ENCODE peak calls at places on chromosomes 16 and 17, in five cellular contexts. One of them, this sample, is unnamed. For H3K36me3, the result is how much of the 10 kb centered on the place peaks cover.

GRCh38 chr17:62749926-62750325 is 58.2 kb downstream of the MARCHF10 start:
- DNase-seq in prostate gland: no peak
- DNase-seq in heart left ventricle: no peak
- DNase-seq in transverse colon: no peak
- DNase-seq in upper lobe of left lung: no peak
- DNase-seq in this sample: no peak

GRCh38 chr17:14301761-14302401 is 1.0 kb downstream of the HS3ST3B1 start:
- DNase-seq in prostate gland: no peak
- DNase-seq in heart left ventricle: peak
- DNase-seq in transverse colon: peak
- DNase-seq in upper lobe of left lung: peak
- DNase-seq in this sample: no peak

GRCh38 chr17:57338257-57338919 is 82.1 kb downstream of the MSI2 start:
- DNase-seq in prostate gland: no peak
- DNase-seq in heart left ventricle: no peak
- DNase-seq in transverse colon: no peak
- DNase-seq in upper lobe of left lung: no peak
- DNase-seq in this sample: no peak

GRCh38 chr16:19878760-19879159 is 5.9 kb downstream of the GPRC5B start:
- DNase-seq in prostate gland: no peak
- DNase-seq in heart left ventricle: no peak
- DNase-seq in transverse colon: no peak
- DNase-seq in upper lobe of left lung: no peak
- DNase-seq in this sample: no peak

GRCh38 chr16:23435500-23435899 is 17.5 kb downstream of the COG7 start:
- DNase-seq in prostate gland: peak
- DNase-seq in heart left ventricle: peak
- DNase-seq in transverse colon: peak
- DNase-seq in upper lobe of left lung: peak
- DNase-seq in this sample: peak

GRCh38 chr17:21462259-21462658 is 86.1 kb downstream of the KCNJ12 start:
- DNase-seq in prostate gland: no peak
- DNase-seq in heart left ventricle: no peak
- DNase-seq in transverse colon: no peak
- DNase-seq in upper lobe of left lung: no peak
- DNase-seq in this sample: no peak

GRCh38 chr17:65102788-65103187 is 34.4 kb upstream of the RGS9 start:
- DNase-seq in prostate gland: no peak
- DNase-seq in heart left ventricle: no peak
- DNase-seq in transverse colon: no peak
- DNase-seq in upper lobe of left lung: no peak
- DNase-seq in this sample: no peak

GRCh38 chr17:11331790-11332526 is 90.9 kb downstream of the SHISA6 start:
- DNase-seq in prostate gland: no peak
- DNase-seq in heart left ventricle: no peak
- DNase-seq in transverse colon: no peak
- DNase-seq in upper lobe of left lung: no peak
- DNase-seq in this sample: no peak

GRCh38 chr17:62963296-62963695 is 2.7 kb upstream of the TANC2 start:
- DNase-seq in prostate gland: no peak
- DNase-seq in heart left ventricle: no peak
- DNase-seq in transverse colon: no peak
- DNase-seq in upper lobe of left lung: no peak
- DNase-seq in this sample: no peak

GRCh38 chr16:3938471-3938842 is 57.9 kb upstream of the CREBBP start:
- DNase-seq in prostate gland: no peak
- DNase-seq in heart left ventricle: no peak
- DNase-seq in transverse colon: no peak
- DNase-seq in upper lobe of left lung: no peak
- DNase-seq in this sample: no peak

GRCh38 chr16:30927789-30928378 is 4.5 kb downstream of the FBXL19 start:
- DNase-seq in prostate gland: peak
- DNase-seq in heart left ventricle: no peak
- DNase-seq in transverse colon: peak
- DNase-seq in upper lobe of left lung: no peak
- DNase-seq in this sample: no peak

GRCh38 chr16:78485188-78485898 is 385.9 kb downstream of the WWOX start:
- DNase-seq in prostate gland: no peak
- DNase-seq in heart left ventricle: no peak
- DNase-seq in transverse colon: no peak
- DNase-seq in upper lobe of left lung: no peak
- DNase-seq in this sample: no peak

GRCh38 chr16:19613834-19614233 is 58.3 kb downstream of the VPS35L start:
- DNase-seq in prostate gland: no peak
- DNase-seq in heart left ventricle: no peak
- DNase-seq in transverse colon: no peak
- DNase-seq in upper lobe of left lung: no peak
- DNase-seq in this sample: no peak

GRCh38 chr17:41909088-41909487 is 9.7 kb downstream of the ACLY start:
- DNase-seq in prostate gland: no peak
- DNase-seq in heart left ventricle: no peak
- DNase-seq in transverse colon: no peak
- DNase-seq in upper lobe of left lung: no peak
- DNase-seq in this sample: no peak

GRCh38 chr16:66416981-66417700 is 10.0 kb upstream of the BEAN1 start:
- DNase-seq in prostate gland: no peak
- DNase-seq in heart left ventricle: no peak
- DNase-seq in transverse colon: no peak
- DNase-seq in upper lobe of left lung: no peak
- DNase-seq in this sample: no peak

GRCh38 chr16:57637020-57637419 is 8.6 kb downstream of the ADGRG1 start:
- DNase-seq in prostate gland: no peak
- DNase-seq in heart left ventricle: no peak
- DNase-seq in transverse colon: no peak
- DNase-seq in upper lobe of left lung: no peak
- DNase-seq in this sample: no peak

GRCh38 chr16:24689128-24689527 is 40.3 kb upstream of the TNRC6A start:
- DNase-seq in prostate gland: no peak
- DNase-seq in heart left ventricle: no peak
- DNase-seq in transverse colon: no peak
- DNase-seq in upper lobe of left lung: no peak
- DNase-seq in this sample: no peak

GRCh38 chr17:3946711-3947235 is 17.5 kb downstream of the ATP2A3 start:
- DNase-seq in prostate gland: no peak
- DNase-seq in heart left ventricle: no peak
- DNase-seq in transverse colon: no peak
- DNase-seq in upper lobe of left lung: no peak
- DNase-seq in this sample: no peak

GRCh38 chr17:42180411-42180921 is 476 bp downstream of the KCNH4 start:
- DNase-seq in prostate gland: no peak
- DNase-seq in heart left ventricle: no peak
- DNase-seq in transverse colon: no peak
- DNase-seq in upper lobe of left lung: no peak
- DNase-seq in this sample: no peak

GRCh38 chr16:72014675-72015074 is 6.1 kb downstream of the DHODH start:
- DNase-seq in prostate gland: no peak
- DNase-seq in heart left ventricle: no peak
- DNase-seq in transverse colon: no peak
- DNase-seq in upper lobe of left lung: no peak
- DNase-seq in this sample: no peak

GRCh38 chr17:57750109-57750845 is 5.2 kb upstream of the CCDC182 start:
- DNase-seq in prostate gland: no peak
- DNase-seq in heart left ventricle: no peak
- DNase-seq in transverse colon: no peak
- DNase-seq in upper lobe of left lung: no peak
- DNase-seq in this sample: no peak

GRCh38 chr16:84720180-84720579 is 20.4 kb downstream of the USP10 start:
- DNase-seq in prostate gland: no peak
- DNase-seq in heart left ventricle: no peak
- DNase-seq in transverse colon: no peak
- DNase-seq in upper lobe of left lung: no peak
- DNase-seq in this sample: no peak

GRCh38 chr16:77137045-77137444 is 53.9 kb upstream of the MON1B start:
- DNase-seq in prostate gland: no peak
- DNase-seq in heart left ventricle: no peak
- DNase-seq in transverse colon: no peak
- DNase-seq in upper lobe of left lung: no peak
- DNase-seq in this sample: no peak

GRCh38 chr17:57549996-57550395 is 195.1 kb downstream of the CCDC182 start:
- DNase-seq in prostate gland: no peak
- DNase-seq in heart left ventricle: no peak
- DNase-seq in transverse colon: no peak
- DNase-seq in upper lobe of left lung: no peak
- DNase-seq in this sample: no peak

GRCh38 chr16:89119661-89120141 is 26.0 kb downstream of the ACSF3 start:
- DNase-seq in prostate gland: no peak
- DNase-seq in heart left ventricle: peak
- DNase-seq in transverse colon: no peak
- DNase-seq in upper lobe of left lung: no peak
- DNase-seq in this sample: no peak
- H3K36me3 ChIP-seq in prostate gland: under half
- H3K36me3 ChIP-seq in heart left ventricle: half or more
- H3K36me3 ChIP-seq in transverse colon: under half
- H3K36me3 ChIP-seq in upper lobe of left lung: under half
- H3K36me3 ChIP-seq in this sample: under half

GRCh38 chr16:89742948-89743347 is 21.6 kb downstream of the ZNF276 start:
- DNase-seq in prostate gland: no peak
- DNase-seq in heart left ventricle: no peak
- DNase-seq in transverse colon: no peak
- DNase-seq in upper lobe of left lung: no peak
- DNase-seq in this sample: no peak
- TF ChIP-seq POLR2A in prostate gland: no peak
- TF ChIP-seq POLR2A in heart left ventricle: no peak
- TF ChIP-seq POLR2A in transverse colon: no peak
- TF ChIP-seq POLR2A in upper lobe of left lung: no peak
- TF ChIP-seq POLR2A in this sample: no peak

GRCh38 chr17:30170415-30170987 is 53.9 kb downstream of the NSRP1 start:
- DNase-seq in prostate gland: no peak
- DNase-seq in heart left ventricle: no peak
- DNase-seq in transverse colon: no peak
- DNase-seq in upper lobe of left lung: no peak
- DNase-seq in this sample: no peak
- H3K36me3 ChIP-seq in prostate gland: under half
- H3K36me3 ChIP-seq in heart left ventricle: under half
- H3K36me3 ChIP-seq in transverse colon: under half
- H3K36me3 ChIP-seq in upper lobe of left lung: under half
- H3K36me3 ChIP-seq in this sample: under half

GRCh38 chr17:44905006-44906000 is 6.1 kb upstream of the EFTUD2 start:
- DNase-seq in prostate gland: no peak
- DNase-seq in heart left ventricle: no peak
- DNase-seq in transverse colon: peak
- DNase-seq in upper lobe of left lung: no peak
- DNase-seq in this sample: no peak
- TF ChIP-seq POLR2A in prostate gland: no peak
- TF ChIP-seq POLR2A in heart left ventricle: no peak
- TF ChIP-seq POLR2A in transverse colon: peak
- TF ChIP-seq POLR2A in upper lobe of left lung: no peak
- TF ChIP-seq POLR2A in this sample: no peak

GRCh38 chr17:60073063-60073462 is 5.7 kb downstream of the HEATR6 start:
- DNase-seq in prostate gland: no peak
- DNase-seq in heart left ventricle: no peak
- DNase-seq in transverse colon: no peak
- DNase-seq in upper lobe of left lung: no peak
- DNase-seq in this sample: no peak
- H3K36me3 ChIP-seq in prostate gland: under half
- H3K36me3 ChIP-seq in heart left ventricle: half or more
- H3K36me3 ChIP-seq in transverse colon: under half
- H3K36me3 ChIP-seq in upper lobe of left lung: half or more
- H3K36me3 ChIP-seq in this sample: half or more

GRCh38 chr17:17837380-17837821 is 615 bp upstream of the SREBF1 start:
- DNase-seq in prostate gland: no peak
- DNase-seq in heart left ventricle: no peak
- DNase-seq in transverse colon: no peak
- DNase-seq in upper lobe of left lung: peak
- DNase-seq in this sample: peak
- TF ChIP-seq POLR2A in prostate gland: no peak
- TF ChIP-seq POLR2A in heart left ventricle: no peak
- TF ChIP-seq POLR2A in transverse colon: peak
- TF ChIP-seq POLR2A in upper lobe of left lung: no peak
- TF ChIP-seq POLR2A in this sample: no peak

DNA sequence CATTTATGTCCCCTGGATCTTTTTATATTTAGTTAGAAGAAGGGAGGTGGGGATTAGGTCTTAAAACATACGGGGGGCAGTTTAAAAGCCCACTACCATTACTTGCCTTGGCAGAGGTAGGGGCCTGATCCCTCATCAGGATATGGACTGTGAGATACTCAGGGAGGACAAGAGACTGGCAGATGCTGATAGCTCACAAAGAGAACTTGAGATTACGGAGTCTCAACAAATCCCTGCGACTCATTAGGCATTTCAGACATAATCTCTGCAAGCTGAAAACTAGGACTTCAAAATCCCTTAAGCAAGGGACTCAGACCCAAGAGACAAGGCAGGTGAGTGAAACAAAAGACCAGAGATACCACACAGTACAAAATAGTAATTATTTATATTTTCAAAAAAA is 23.2 kb downstream of the NXPH3 start:
- DNase-seq in prostate gland: no peak
- DNase-seq in heart left ventricle: no peak
- DNase-seq in transverse colon: no peak
- DNase-seq in upper lobe of left lung: no peak
- DNase-seq in this sample: no peak
- H3K36me3 ChIP-seq in prostate gland: under half
- H3K36me3 ChIP-seq in heart left ventricle: half or more
- H3K36me3 ChIP-seq in transverse colon: under half
- H3K36me3 ChIP-seq in upper lobe of left lung: under half
- H3K36me3 ChIP-seq in this sample: under half

GRCh38 chr17:68429881-68430280 is 27.4 kb downstream of the WIPI1 start:
- DNase-seq in prostate gland: no peak
- DNase-seq in heart left ventricle: no peak
- DNase-seq in transverse colon: no peak
- DNase-seq in upper lobe of left lung: no peak
- DNase-seq in this sample: no peak

GRCh38 chr17:68432086-68432864 is 25.0 kb downstream of the WIPI1 start:
- DNase-seq in prostate gland: no peak
- DNase-seq in heart left ventricle: no peak
- DNase-seq in transverse colon: no peak
- DNase-seq in upper lobe of left lung: no peak
- DNase-seq in this sample: no peak

GRCh38 chr17:68433211-68433610 is 24.1 kb downstream of the WIPI1 start:
- DNase-seq in prostate gland: no peak
- DNase-seq in heart left ventricle: no peak
- DNase-seq in transverse colon: no peak
- DNase-seq in upper lobe of left lung: no peak
- DNase-seq in this sample: no peak

GRCh38 chr17:68431045-68431608 is 26.2 kb downstream of the WIPI1 start:
- DNase-seq in prostate gland: no peak
- DNase-seq in heart left ventricle: no peak
- DNase-seq in transverse colon: no peak
- DNase-seq in upper lobe of left lung: no peak
- DNase-seq in this sample: no peak

GRCh38 chr17:68431661-68432071 is 25.6 kb downstream of the WIPI1 start:
- DNase-seq in prostate gland: no peak
- DNase-seq in heart left ventricle: no peak
- DNase-seq in transverse colon: no peak
- DNase-seq in upper lobe of left lung: no peak
- DNase-seq in this sample: no peak
- TF ChIP-seq POLR2A in prostate gland: no peak
- TF ChIP-seq POLR2A in heart left ventricle: no peak
- TF ChIP-seq POLR2A in transverse colon: no peak
- TF ChIP-seq POLR2A in upper lobe of left lung: no peak
- TF ChIP-seq POLR2A in this sample: no peak